ENCODE peak calls at places on chromosomes 12 and 14, in five cellular contexts. O is iris pigment epithelial cell, N is lower lobe of right lung, E is NCI-H446 treated with DMSO at 0.1 percent for 48 hours, I is GM18507. J is an unnamed sample.

GRCh38 chr12:65615091-65615490 is 209.2 kb upstream of the HMGA2 start:
- DNase-seq in O (peak; percentile 95), N (no peak), E (no peak), I (no peak), J (no peak)

GRCh38 chr12:47527816-47528215 is 178.0 kb downstream of the RPAP3 start:
- DNase-seq in O (peak; percentile 59), N (no peak), E (no peak), I (no peak), J (no peak)

GRCh38 chr14:85856430-85856829 is 326.5 kb downstream of the FLRT2 start:
- DNase-seq in O (peak; percentile 12), N (no peak), E (no peak), I (no peak), J (no peak)

GRCh38 chr12:1532796-1533195 is 61.6 kb downstream of the FBXL14 start:
- DNase-seq in O (no peak), N (no peak), E (peak; percentile 48), I (no peak), J (no peak)

GRCh38 chr12:26460361-26460760 is 265.0 kb downstream of the SSPN start:
- DNase-seq in O (no peak), N (no peak), E (no peak), I (no peak), J (no peak)

GRCh38 chr14:36974985-36975384 is 197.4 kb downstream of the SLC25A21 start:
- DNase-seq in O (no peak), N (no peak), E (no peak), I (no peak), J (no peak)

GRCh38 chr14:32022525-32022924 is 54.6 kb upstream of the ARHGAP5 start:
- DNase-seq in O (no peak), N (no peak), E (no peak), I (no peak), J (no peak)

GRCh38 chr12:56021882-56022497 is 1.1 kb downstream of the IKZF4 start:
- DNase-seq in O (no peak), N (no peak), E (no peak), I (no peak), J (no peak)

GRCh38 chr12:94262228-94263010 is 114.0 kb downstream of the PLXNC1 start:
- DNase-seq in O (peak; percentile 99), N (peak; percentile 94), E (no peak), I (peak; percentile 58), J (peak; percentile 95)

GRCh38 chr12:107818984-107819383 is 44.5 kb downstream of the ASCL4 start:
- DNase-seq in O (peak; percentile 69), N (no peak), E (no peak), I (no peak), J (no peak)

GRCh38 chr14:99821519-99822165 is 28.4 kb downstream of the EML1 start:
- DNase-seq in O (peak; percentile 84), N (no peak), E (no peak), I (no peak), J (no peak)

GRCh38 chr14:21268612-21269251 is 510 bp downstream of the HNRNPC start:
- DNase-seq in O (peak; percentile 75), N (no peak), E (no peak), I (no peak), J (no peak)

GRCh38 chr14:102421366-102422057 is 58.8 kb downstream of the TECPR2 start:
- DNase-seq in O (no peak), N (no peak), E (no peak), I (no peak), J (no peak)

GRCh38 chr12:76878899-76879709 is at the start of gene CSRP2:
- DNase-seq in O (peak; percentile 70), N (peak; percentile 91), E (peak; percentile 81), I (peak; percentile 76), J (peak; percentile 96)

GRCh38 chr12:124278389-124279101 is 16.3 kb upstream of the RFLNA start:
- DNase-seq in O (no peak), N (no peak), E (no peak), I (no peak), J (no peak)

GRCh38 chr12:24905431-24905830 is 43.5 kb downstream of the BCAT1 start:
- DNase-seq in O (peak; percentile 29), N (no peak), E (no peak), I (no peak), J (no peak)

GRCh38 chr14:68631058-68631690 is 161.7 kb downstream of the ZFP36L1 start:
- DNase-seq in O (no peak), N (no peak), E (no peak), I (no peak), J (no peak)

GRCh38 chr12:26523708-26524150 is 309.3 kb downstream of the ITPR2 start:
- DNase-seq in O (peak; percentile 98), N (peak; percentile 91), E (peak; percentile 97), I (no peak), J (peak; percentile 96)

GRCh38 chr14:47660158-47660557 is 15.2 kb downstream of the MDGA2 start:
- DNase-seq in O (no peak), N (no peak), E (no peak), I (no peak), J (no peak)

GRCh38 chr14:90487031-90487430 is 90.2 kb downstream of the CALM1 start:
- DNase-seq in O (no peak), N (no peak), E (peak; percentile 49), I (no peak), J (no peak)

GRCh38 chr14:95527392-95528002 is 7.4 kb upstream of the GLRX5 start:
- DNase-seq in O (peak; percentile 81), N (no peak), E (peak; percentile 21), I (no peak), J (no peak)

GRCh38 chr14:90903101-90903500 is 86.9 kb upstream of the TTC7B start:
- DNase-seq in O (peak; percentile 63), N (no peak), E (peak; percentile 43), I (peak; percentile 45), J (no peak)